ENCODE peak calls at places on chromosome 19, in six cellular contexts. L is aorta, A is NCI-H748 treated with DMSO at 0.1 percent for 48 hours, F is non-pigmented ciliary epithelial cell, U is C1 segment of cervical spinal cord, N is AG09319. J is an unnamed sample.

GRCh38 chr19:35695895-35696422 is 8.4 kb upstream of the ZBTB32 start:
- DNase-seq in A (no peak), N (no peak), F (no peak), L (no peak), U (no peak), J (no peak)

GRCh38 chr19:1648156-1648925 is 4.1 kb downstream of the TCF3 start:
- DNase-seq in L (no peak), A (no peak), N (no peak), U (no peak), F (no peak), J (no peak)

GRCh38 chr19:5065717-5066116 is 96.8 kb downstream of the KDM4B start:
- DNase-seq in L (no peak), U (no peak), A (no peak), F (no peak), N (no peak), J (no peak)

GRCh38 chr19:6062274-6062673 is 48.0 kb downstream of the RFX2 start:
- DNase-seq in U (peak), F (no peak), A (no peak), N (no peak), L (peak), J (no peak)

GRCh38 chr19:33796164-33797100 is at the start of gene KCTD15:
- DNase-seq in A (no peak), F (no peak), U (no peak), N (no peak), L (peak), J (peak)

GRCh38 chr19:27822336-27822735 is 1390.6 kb downstream of the UQCRFS1 start:
- DNase-seq in F (no peak), A (no peak), N (no peak), L (no peak), U (no peak), J (no peak)

GRCh38 chr19:27971071-27971470 is 1241.9 kb downstream of the UQCRFS1 start:
- DNase-seq in N (no peak), U (no peak), A (no peak), L (no peak), F (no peak), J (no peak)

GRCh38 chr19:36771275-36772231 is 1.1 kb downstream of the ZNF850 start:
- DNase-seq in A (no peak), F (peak), N (peak), U (peak), L (peak), J (peak)

GRCh38 chr19:44575116-44575700 is 38.2 kb upstream of the IGSF23 start:
- DNase-seq in F (no peak), L (no peak), U (no peak), A (no peak), N (no peak), J (no peak)

GRCh38 chr19:9793051-9793591 is 24.6 kb upstream of the ZNF846 start:
- DNase-seq in U (no peak), F (no peak), A (no peak), N (no peak), L (peak), J (peak)

GRCh38 chr19:3942790-3943409 is 10.0 kb downstream of the NMRK2 start:
- DNase-seq in N (no peak), A (no peak), U (no peak), L (no peak), F (no peak), J (no peak)

GRCh38 chr19:55086730-55087541 is 11.3 kb downstream of the EPS8L1 start:
- DNase-seq in N (peak), U (peak), A (peak), L (peak), F (peak), J (peak)

GRCh38 chr19:39926170-39926755 is 8.2 kb downstream of the FCGBP start:
- DNase-seq in A (no peak), N (no peak), U (no peak), L (no peak), F (no peak), J (no peak)

GRCh38 chr19:10095948-10096614 is 6.4 kb downstream of the ANGPTL6 start:
- DNase-seq in N (peak), L (peak), A (peak), U (peak), F (no peak), J (peak)

GRCh38 chr19:38452430-38453366 is 19.2 kb downstream of the RYR1 start:
- DNase-seq in L (no peak), U (no peak), F (no peak), N (no peak), A (no peak), J (peak)

GRCh38 chr19:28042516-28042915 is 1170.4 kb downstream of the UQCRFS1 start:
- DNase-seq in F (no peak), A (no peak), U (no peak), N (no peak), L (no peak), J (no peak)

GRCh38 chr19:15188851-15189250 is 11.9 kb downstream of the NOTCH3 start:
- DNase-seq in A (no peak), N (no peak), U (no peak), L (no peak), F (no peak), J (peak)

GRCh38 chr19:47430041-47430802 is 10.9 kb upstream of the MEIS3 start:
- DNase-seq in F (no peak), N (no peak), U (no peak), L (peak), A (no peak), J (peak)

GRCh38 chr19:55319786-55320185 is 5.4 kb downstream of the TMEM150B start:
- DNase-seq in A (no peak), N (no peak), L (no peak), F (no peak), U (no peak), J (peak)

GRCh38 chr19:40755248-40755624 is 4.2 kb downstream of the SNRPA start:
- DNase-seq in L (no peak), F (no peak), A (no peak), N (no peak), U (no peak), J (no peak)

GRCh38 chr19:8575467-8575997 is 1.7 kb downstream of the MYO1F start:
- DNase-seq in A (no peak), N (no peak), L (no peak), F (no peak), U (no peak), J (no peak)

GRCh38 chr19:47407417-47407774 is 11.9 kb downstream of the MEIS3 start:
- DNase-seq in U (no peak), L (no peak), N (no peak), F (no peak), A (no peak), J (no peak)

GRCh38 chr19:35994868-35995654 is at the start of gene SDHAF1:
- DNase-seq in F (peak), U (peak), A (peak), L (peak), N (peak), J (peak)

J was measured in NCI-H526.